ENCODE peak calls at places on chromosome 7, in four cellular contexts. W is mesendoderm, G is H9, R is H1. V is an unnamed sample. For H3K4me1, the result is how much of the 10 kb centered on the place peaks cover.

GRCh38 chr7:87627634-87627994 is 584 bp upstream of the RUNDC3B start:
- DNase-seq in R (peak), G (no peak), W (peak), V (no peak)

GRCh38 chr7:28174901-28175661 is 5.5 kb downstream of the JAZF1 start:
- DNase-seq in G (no peak), R (no peak), W (peak), V (no peak)

GRCh38 chr7:25597881-25598456 is 369.7 kb upstream of the NPVF start:
- DNase-seq in R (no peak), W (no peak), G (no peak), V (no peak)

GRCh38 chr7:34662058-34662457 is 4.0 kb downstream of the NPSR1 start:
- DNase-seq in G (no peak), W (no peak), R (no peak), V (no peak)

GRCh38 chr7:64618785-64619456 is 47.0 kb upstream of the ZNF107 start:
- DNase-seq in R (peak), W (peak), G (no peak), V (peak)

GRCh38 chr7:13639416-13639815 is 350.1 kb downstream of the ETV1 start:
- DNase-seq in G (no peak), R (no peak), W (no peak), V (no peak)

GRCh38 chr7:38932509-38933168 is 23.6 kb upstream of the VPS41 start:
- DNase-seq in R (peak), G (peak), W (peak), V (peak)

GRCh38 chr7:138338361-138338760 is 121.7 kb upstream of the TRIM24 start:
- DNase-seq in W (no peak), R (no peak), G (no peak), V (no peak)

GRCh38 chr7:121516791-121517305 is 120.7 kb upstream of the FAM3C start:
- DNase-seq in G (no peak), W (no peak), R (no peak), V (no peak)

GRCh38 chr7:129144095-129144833 is at the start of gene TSPAN33:
- DNase-seq in R (peak), W (peak), G (peak), V (peak)

GRCh38 chr7:117872565-117873055 is 631 bp downstream of the CTTNBP2 start:
- DNase-seq in R (peak), G (peak), W (peak), V (no peak)

GRCh38 chr7:107130487-107131220 is 38.1 kb upstream of the HBP1 start:
- DNase-seq in R (no peak), W (peak), G (peak), V (no peak)

GRCh38 chr7:20267482-20267881 is 50.3 kb upstream of the MACC1 start:
- DNase-seq in W (no peak), G (peak), R (peak), V (no peak)

GRCh38 chr7:17402628-17403278 is 104.3 kb downstream of the AHR start:
- DNase-seq in R (no peak), W (no peak), G (no peak), V (no peak)

GRCh38 chr7:7176421-7177043 is 5.8 kb upstream of the C1GALT1 start:
- DNase-seq in G (no peak), R (no peak), W (peak), V (peak)

GRCh38 chr7:37320140-37320839 is 128.4 kb downstream of the ELMO1 start:
- DNase-seq in R (no peak), G (no peak), W (peak), V (no peak)

GRCh38 chr7:45978010-45978681 is 57.1 kb upstream of the IGFBP3 start:
- DNase-seq in R (no peak), G (peak), W (peak), V (peak)

GRCh38 chr7:9231683-9232082 is 798.3 kb downstream of the NXPH1 start:
- DNase-seq in G (no peak), R (no peak), W (peak), V (no peak)

GRCh38 chr7:12470930-12471329 is 67.3 kb upstream of the VWDE start:
- DNase-seq in R (no peak), W (no peak), G (no peak), V (no peak)

GRCh38 chr7:7446616-7447015 is 89.1 kb downstream of the COL28A1 start:
- DNase-seq in W (no peak), R (no peak), G (no peak), V (no peak)

GRCh38 chr7:155454183-155455112 is 3.5 kb upstream of the EN2 start:
- DNase-seq in R (no peak), W (peak), G (no peak), V (no peak)

GRCh38 chr7:129778770-129779601 is 167.5 kb downstream of the NRF1 start:
- DNase-seq in R (peak), W (no peak), G (no peak), V (no peak)

GRCh38 chr7:151560243-151560642 is 40.5 kb upstream of the RHEB start:
- DNase-seq in R (no peak), W (no peak), G (no peak), V (no peak)

GRCh38 chr7:91553410-91553895 is 289.2 kb downstream of the FZD1 start:
- DNase-seq in W (peak), R (no peak), G (no peak), V (no peak)

GRCh38 chr7:44384586-44385383 is 59.4 kb upstream of the CAMK2B start:
- DNase-seq in G (peak), R (peak), W (no peak), V (no peak)

GRCh38 chr7:135501402-135501801 is 8.5 kb downstream of the CNOT4 start:
- DNase-seq in R (no peak), W (no peak), G (no peak), V (peak)

GRCh38 chr7:134040988-134041387 is 86.2 kb upstream of the LRGUK start:
- DNase-seq in G (no peak), R (no peak), W (no peak), V (no peak)

GRCh38 chr7:44575054-44575453 is 1.3 kb upstream of the DDX56 start:
- DNase-seq in W (no peak), R (no peak), G (no peak), V (no peak)

GRCh38 chr7:149865437-149865836 is 8.3 kb upstream of the ATP6V0E2 start:
- DNase-seq in R (no peak), G (no peak), W (no peak), V (peak)

DNA sequence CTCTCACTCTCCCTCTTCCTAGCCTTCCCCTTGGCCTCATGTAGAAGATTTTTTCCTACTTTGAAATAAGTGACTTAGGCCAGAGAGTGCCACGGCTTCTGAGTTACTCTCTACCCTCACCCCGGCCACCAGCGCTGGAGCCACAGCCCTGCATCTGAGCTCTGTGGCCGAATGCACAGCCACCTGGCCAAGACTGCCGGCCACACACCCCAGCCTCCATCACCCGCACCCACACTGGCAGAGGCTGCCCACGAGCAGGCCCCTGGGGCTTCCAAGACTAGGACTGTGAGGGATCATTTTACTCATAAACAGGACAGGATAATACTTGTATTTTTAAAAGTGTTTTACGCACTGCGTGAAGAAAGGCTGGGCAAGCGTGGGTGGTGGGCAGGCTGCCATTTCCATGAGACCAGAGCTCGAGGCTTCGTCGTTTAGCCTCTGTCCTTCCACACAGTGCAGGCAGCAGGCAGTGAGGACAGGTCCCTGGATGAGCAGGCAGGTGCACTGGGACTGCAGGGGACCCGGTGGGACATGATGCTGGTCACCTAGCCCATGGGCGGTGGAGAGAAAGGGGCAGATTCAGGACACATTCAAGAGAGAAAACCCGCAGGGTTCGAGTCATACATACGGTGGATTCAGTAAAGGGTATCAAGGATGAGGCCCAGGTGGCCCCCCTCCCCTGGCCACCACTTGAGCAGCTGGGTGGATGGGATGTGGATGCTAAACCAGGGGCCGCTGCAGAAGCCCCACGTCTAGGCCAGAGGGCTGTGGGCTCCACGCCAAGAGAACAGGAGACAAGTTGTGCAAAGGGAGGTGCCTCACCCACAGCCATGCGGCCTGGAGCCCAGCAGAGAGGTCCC is 35.5 kb upstream of the RNF32 start:
- DNase-seq in W (no peak), G (no peak), R (no peak), V (no peak)
- H3K4me1 ChIP-seq in W (under half), G (under half), R (under half), V (under half)

GRCh38 chr7:1555813-1556540 is at the start of gene TMEM184A:
- DNase-seq in R (peak), W (peak), G (peak), V (no peak)
- H3K56ac ChIP-seq in R (peak), W (peak), G (no peak), V (peak)

GRCh38 chr7:127584648-127585043 is 750 bp downstream of the GCC1 start:
- DNase-seq in W (no peak), G (no peak), R (no peak), V (no peak)
- H3K4me1 ChIP-seq in W (under half), G (under half), R (under half), V (under half)

GRCh38 chr7:73719806-73720169 is 319 bp upstream of the STX1A start:
- DNase-seq in W (no peak), R (no peak), G (no peak), V (no peak)

GRCh38 chr7:73725703-73726466 is 6.4 kb upstream of the STX1A start:
- DNase-seq in G (peak), W (peak), R (peak), V (peak)

GRCh38 chr7:73723813-73724212 is 4.3 kb upstream of the STX1A start:
- DNase-seq in G (no peak), W (no peak), R (no peak), V (no peak)

GRCh38 chr7:73721237-73721848 is 1.9 kb upstream of the STX1A start:
- DNase-seq in W (no peak), G (no peak), R (no peak), V (no peak)

DNA sequence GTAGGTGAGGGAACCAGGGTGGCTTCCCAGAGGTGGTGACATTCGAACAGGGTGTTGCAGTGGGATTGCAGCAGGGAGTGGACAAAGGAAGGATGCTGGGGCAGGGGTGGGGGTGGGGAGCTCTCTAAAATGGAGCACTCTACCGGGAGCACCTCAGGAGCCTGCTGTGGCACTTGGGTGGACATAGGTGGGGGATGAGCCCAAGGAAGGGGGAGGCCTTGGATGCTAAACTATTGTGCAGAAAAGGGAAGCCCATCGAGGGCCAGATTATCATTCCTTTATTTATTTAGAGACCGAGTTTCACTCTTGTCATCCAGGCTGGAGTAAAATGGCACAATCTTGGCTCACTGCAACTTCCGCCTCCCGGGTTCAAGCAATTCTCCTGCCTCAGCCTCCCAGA is 3.3 kb upstream of the STX1A start:
- DNase-seq in R (no peak), G (no peak), W (no peak), V (no peak)
- H3K56ac ChIP-seq in R (no peak), G (no peak), W (no peak), V (no peak)

GRCh38 chr7:50783801-50784507 is 1.3 kb upstream of the GRB10 start:
- DNase-seq in G (no peak), R (no peak), W (no peak), V (peak)
- H3K4me1 ChIP-seq in G (under half), R (under half), W (under half), V (under half)

GRCh38 chr7:5432691-5433090 is 9.1 kb upstream of the TNRC18 start:
- DNase-seq in R (no peak), G (no peak), W (no peak), V (no peak)
- H3K56ac ChIP-seq in R (no peak), G (no peak), W (no peak), V (no peak)

DNA sequence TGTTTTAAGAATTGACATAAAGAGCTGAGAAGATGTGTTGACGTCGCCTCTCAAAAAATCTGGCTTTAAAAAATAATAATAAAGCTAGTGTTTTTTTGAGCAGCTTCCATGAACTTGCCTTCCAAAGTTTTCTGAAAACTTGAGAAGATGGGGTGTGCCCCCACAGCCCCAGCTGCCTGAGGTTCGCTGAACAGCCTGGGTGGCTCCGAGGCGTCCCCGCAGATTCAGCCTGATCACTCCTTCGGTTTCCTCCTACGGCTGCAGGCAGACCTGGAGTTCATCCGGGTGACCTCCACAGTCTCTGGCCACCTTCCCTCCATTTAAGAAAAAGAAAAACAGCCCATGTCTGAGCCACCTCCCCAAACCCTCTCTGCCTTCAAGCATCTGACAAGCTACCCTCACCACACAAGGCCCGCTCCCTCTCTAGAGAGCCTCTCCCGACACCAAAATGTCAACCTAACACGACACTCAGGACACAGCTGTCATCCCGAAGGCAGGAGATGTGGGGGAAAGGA is 177.8 kb downstream of the PTPRN2 start:
- DNase-seq in W (no peak), G (no peak), R (no peak), V (no peak)
- H3K4me1 ChIP-seq in W (under half), G (under half), R (under half), V (under half)

GRCh38 chr7:94941844-94942632 is 34.6 kb downstream of the PPP1R9A start:
- DNase-seq in R (no peak), G (no peak), W (no peak), V (no peak)
- H3K56ac ChIP-seq in R (no peak), G (no peak), W (no peak), V (no peak)

DNA sequence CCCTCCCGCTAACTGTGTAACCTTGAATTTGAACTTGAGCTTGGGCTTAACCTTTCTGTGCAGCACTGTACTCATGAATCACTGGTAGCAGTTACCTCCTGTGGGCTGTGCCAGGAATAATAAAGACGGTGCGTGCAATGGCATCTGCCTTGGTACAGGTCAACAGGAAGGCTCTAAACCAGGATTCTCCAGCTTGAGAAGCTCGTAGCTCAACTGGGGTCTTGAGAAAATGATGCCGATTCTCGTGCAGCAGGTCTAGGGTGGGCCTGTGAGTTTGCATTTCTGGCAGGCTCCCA is 112.5 kb upstream of the ANLN start:
- DNase-seq in W (no peak), R (no peak), G (no peak), V (no peak)
- H3K4me1 ChIP-seq in W (under half), R (half or more), G (under half), V (under half)

GRCh38 chr7:2843711-2844152 is 376 bp downstream of the GNA12 start:
- DNase-seq in W (no peak), R (no peak), G (no peak), V (peak)

GRCh38 chr7:2841907-2842306 is 2.2 kb downstream of the GNA12 start:
- DNase-seq in G (no peak), W (no peak), R (no peak), V (no peak)

GRCh38 chr7:2843191-2843685 is 870 bp downstream of the GNA12 start:
- DNase-seq in R (no peak), W (no peak), G (no peak), V (no peak)

GRCh38 chr7:2844153-2845077 is at the start of gene GNA12:
- DNase-seq in G (peak), W (peak), R (peak), V (peak)

GRCh38 chr7:2845193-2845592 is 1.1 kb upstream of the GNA12 start:
- DNase-seq in R (no peak), G (no peak), W (peak), V (no peak)
- H3K56ac ChIP-seq in R (no peak), G (no peak), W (no peak), V (no peak)